ENCODE peak calls at places on chromosomes 2 and 18, in six cellular contexts. K is A549, N is GM12878, A is HepG2, R is upper lobe of left lung, V is K562. J is an unnamed sample.

GRCh38 chr2:174772492-174772801 is 8.2 kb upstream of the CHRNA1 start:
- ATAC-seq in V (no peak), A (no peak), N (no peak), K (no peak), R (no peak), J (no peak)

GRCh38 chr2:147863835-147864234 is 19.0 kb downstream of the ACVR2A start:
- ATAC-seq in R (no peak), K (no peak), V (no peak), N (peak), A (no peak), J (no peak)

GRCh38 chr18:22349317-22349898 is 68.3 kb downstream of the CTAGE1 start:
- ATAC-seq in A (no peak), N (no peak), R (peak), K (no peak), V (no peak), J (no peak)

GRCh38 chr18:53886066-53886465 is 338.4 kb downstream of the MBD2 start:
- ATAC-seq in A (no peak), R (no peak), N (no peak), V (no peak), K (no peak), J (no peak)

GRCh38 chr18:3207565-3207964 is 12.2 kb downstream of the MYOM1 start:
- ATAC-seq in K (peak), N (no peak), R (no peak), A (peak), V (peak), J (no peak)

GRCh38 chr2:211468881-211469280 is 912.5 kb downstream of the CPS1 start:
- ATAC-seq in A (no peak), N (no peak), K (no peak), V (no peak), R (no peak), J (no peak)

GRCh38 chr18:45596048-45596447 is 19.2 kb upstream of the SLC14A2 start:
- ATAC-seq in V (no peak), N (no peak), R (no peak), A (no peak), K (no peak), J (no peak)

GRCh38 chr2:24111407-24111861 is 11.7 kb downstream of the PFN4 start:
- ATAC-seq in N (no peak), R (no peak), K (peak), V (peak), A (peak), J (no peak)

GRCh38 chr2:46086578-46087070 is 210.6 kb upstream of the EPAS1 start:
- ATAC-seq in K (no peak), R (peak), V (no peak), N (no peak), A (no peak), J (peak)

GRCh38 chr2:128809256-128809636 is 490.6 kb upstream of the HS6ST1 start:
- ATAC-seq in N (no peak), R (peak), K (no peak), A (no peak), V (no peak), J (no peak)

GRCh38 chr2:237519506-237520245 is 32.6 kb downstream of the MLPH start:
- ATAC-seq in A (no peak), N (no peak), K (peak), R (peak), V (no peak), J (peak)

GRCh38 chr2:174716785-174717184 is 47.5 kb downstream of the CHRNA1 start:
- ATAC-seq in N (no peak), A (no peak), V (no peak), R (no peak), K (no peak), J (no peak)

GRCh38 chr2:237444026-237444425 is 30.1 kb upstream of the COL6A3 start:
- ATAC-seq in K (no peak), A (no peak), V (no peak), N (no peak), R (no peak), J (no peak)

GRCh38 chr18:70645971-70646370 is 357.1 kb downstream of the SOCS6 start:
- ATAC-seq in K (no peak), V (no peak), N (no peak), A (no peak), R (no peak), J (no peak)

GRCh38 chr2:148764820-148765219 is 110.2 kb upstream of the KIF5C start:
- ATAC-seq in R (no peak), N (no peak), K (no peak), V (no peak), A (no peak), J (no peak)

GRCh38 chr2:41414486-41415230 is 633.2 kb upstream of the PKDCC start:
- ATAC-seq in N (peak), A (peak), K (peak), V (no peak), R (no peak), J (no peak)

GRCh38 chr2:32699151-32699550 is 71.3 kb downstream of the TTC27 start:
- ATAC-seq in A (no peak), V (no peak), K (no peak), R (no peak), N (no peak), J (no peak)

GRCh38 chr2:33024758-33025157 is 78.0 kb downstream of the LTBP1 start:
- ATAC-seq in V (no peak), N (no peak), K (no peak), A (no peak), R (no peak), J (no peak)

GRCh38 chr2:23590227-23590869 is 205.4 kb downstream of the KLHL29 start:
- ATAC-seq in V (no peak), K (no peak), A (no peak), R (no peak), N (no peak), J (no peak)

GRCh38 chr2:189549440-189549832 is 31.1 kb downstream of the SLC40A1 start:
- ATAC-seq in K (no peak), N (no peak), V (no peak), R (peak), A (peak), J (no peak)

GRCh38 chr2:27282892-27283291 is 663 bp downstream of the TRIM54 start:
- ATAC-seq in N (no peak), A (peak), V (peak), R (no peak), K (peak), J (no peak)

GRCh38 chr2:99982744-99983143 is 159.6 kb downstream of the AFF3 start:
- ATAC-seq in N (no peak), R (no peak), A (no peak), V (no peak), K (no peak), J (no peak)

GRCh38 chr2:132278267-132278666 is 116.5 kb upstream of the ANKRD30BL start:
- ATAC-seq in K (no peak), A (no peak), N (no peak), V (peak), R (peak), J (no peak)
- TF ChIP-seq EP300 in K (no peak), A (no peak), N (no peak), V (no peak), R (no peak), J (no peak)

GRCh38 chr2:102049756-102050443 is 58.1 kb downstream of the IL1R2 start:
- ATAC-seq in V (no peak), R (peak), K (peak), N (peak), A (no peak), J (peak)
- TF ChIP-seq EP300 in V (no peak), R (peak), K (no peak), N (no peak), A (no peak), J (no peak)

GRCh38 chr2:6526093-6526824 is 339.4 kb downstream of the CMPK2 start:
- ATAC-seq in R (no peak), V (no peak), K (no peak), N (peak), A (no peak), J (no peak)
- TF ChIP-seq EP300 in R (no peak), V (no peak), K (no peak), N (no peak), A (no peak), J (no peak)

DNA sequence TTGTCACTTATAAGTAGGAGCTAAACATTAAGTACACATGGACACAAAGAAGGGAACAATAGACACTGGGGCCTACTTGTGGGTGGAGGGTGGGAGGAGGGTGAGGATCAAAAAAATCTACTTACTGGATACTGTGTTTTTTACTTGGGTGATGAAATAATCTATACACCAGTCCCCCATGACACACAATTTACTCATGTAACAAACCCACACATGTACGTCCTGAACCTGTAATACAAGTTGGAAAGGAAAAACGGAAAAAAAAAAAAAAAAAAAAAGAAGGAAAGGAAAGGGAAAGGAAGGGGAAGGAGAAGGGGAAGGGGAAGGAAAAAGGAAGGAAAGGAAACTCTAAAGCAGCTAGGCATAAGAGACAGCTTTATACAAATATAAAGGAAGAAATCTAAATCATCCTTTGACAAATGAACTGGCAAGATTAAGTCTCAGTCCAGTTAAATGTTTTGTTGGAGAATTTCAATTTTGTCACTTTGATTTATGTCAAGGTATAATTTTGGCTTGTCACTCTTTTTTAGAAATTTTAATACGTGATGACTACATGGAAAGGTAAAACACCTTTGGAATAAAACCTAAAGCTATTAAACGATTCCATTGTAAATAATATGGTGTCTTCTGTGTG is 169.4 kb upstream of the OTX1 start:
- ATAC-seq in V (no peak), R (no peak), A (no peak), N (no peak), K (no peak), J (no peak)
- TF ChIP-seq EP300 in V (no peak), R (no peak), A (no peak), N (no peak), K (no peak), J (no peak)